ENCODE peak calls at places on chromosomes 3 and 15, in four cellular contexts. K, U, T and V are unnamed samples.

GRCh38 chr3:14488286-14489036 is 51.7 kb downstream of the GRIP2 start:
- DNase-seq in K (no peak), U (no peak), T (no peak), V (no peak)

GRCh38 chr3:61560452-61561373 is 658 bp upstream of the PTPRG start:
- DNase-seq in K (peak), U (peak), T (peak), V (peak)

GRCh38 chr3:194999491-194999890 is 271.5 kb downstream of the XXYLT1 start:
- DNase-seq in K (peak), U (no peak), T (no peak), V (no peak)

GRCh38 chr15:37877851-37878577 is 56.4 kb upstream of the TMCO5A start:
- DNase-seq in K (no peak), U (peak), T (peak), V (peak)

GRCh38 chr3:25679642-25680302 is 15.1 kb upstream of the TOP2B start:
- DNase-seq in K (no peak), U (no peak), T (no peak), V (no peak)

GRCh38 chr15:62752687-62753517 is 289.6 kb upstream of the TPM1 start:
- DNase-seq in K (no peak), U (peak), T (no peak), V (no peak)

GRCh38 chr3:131729561-131729960 is 226.8 kb upstream of the MRPL3 start:
- DNase-seq in K (no peak), U (no peak), T (no peak), V (no peak)

GRCh38 chr3:76679510-76679909 is 360.4 kb upstream of the ROBO2 start:
- DNase-seq in K (no peak), U (no peak), T (no peak), V (no peak)

GRCh38 chr3:102529452-102529851 is 94.6 kb downstream of the ZPLD1 start:
- DNase-seq in K (peak), U (no peak), T (peak), V (no peak)

GRCh38 chr15:74635228-74635627 is 19.6 kb downstream of the CLK3 start:
- DNase-seq in K (peak), U (no peak), T (no peak), V (no peak)

GRCh38 chr15:90099072-90099867 is 3.0 kb downstream of the IDH2 start:
- DNase-seq in K (no peak), U (no peak), T (no peak), V (no peak)

GRCh38 chr3:113532698-113533533 is 561 bp downstream of the SIDT1 start:
- DNase-seq in K (no peak), U (no peak), T (no peak), V (no peak)